ENCODE peak calls at places on chromosomes 16 and 17, in nine cellular contexts. V, F, T, B, W, J, Q, O and C are unnamed samples.

GRCh38 chr16:89102035-89102776 is 8.6 kb downstream of the ACSF3 start:
- DNase-seq in V (no peak), F (no peak), T (no peak), B (no peak), W (no peak), J (no peak), Q (no peak), O (no peak), C (no peak)

GRCh38 chr17:61150686-61151299 is 248.8 kb upstream of the TBX2 start:
- DNase-seq in V (no peak), F (no peak), T (no peak), B (no peak), W (no peak), J (no peak), Q (no peak), O (no peak), C (no peak)

GRCh38 chr17:46764709-46765401 is 53.6 kb downstream of the WNT3 start:
- DNase-seq in V (no peak), F (peak), T (no peak), B (no peak), W (no peak), J (peak), Q (peak), O (peak), C (peak)

GRCh38 chr17:28657756-28658155 is 4.0 kb downstream of the SDF2 start:
- DNase-seq in V (no peak), F (no peak), T (no peak), B (no peak), W (no peak), J (no peak), Q (no peak), O (no peak), C (no peak)

GRCh38 chr16:56737539-56737938 is 7.6 kb downstream of the NUP93 start:
- DNase-seq in V (no peak), F (no peak), T (no peak), B (no peak), W (no peak), J (no peak), Q (no peak), O (no peak), C (no peak)

GRCh38 chr16:46789075-46789474 is 40.9 kb upstream of the MYLK3 start:
- DNase-seq in V (no peak), F (no peak), T (no peak), B (no peak), W (no peak), J (no peak), Q (no peak), O (no peak), C (no peak)

GRCh38 chr16:75074920-75075687 is 41.5 kb downstream of the LDHD start:
- DNase-seq in V (no peak), F (peak), T (peak), B (no peak), W (peak), J (no peak), Q (no peak), O (no peak), C (no peak)

GRCh38 chr17:80043963-80044362 is 7.5 kb downstream of the CCDC40 start:
- DNase-seq in V (no peak), F (no peak), T (no peak), B (no peak), W (no peak), J (no peak), Q (no peak), O (no peak), C (no peak)

GRCh38 chr17:49603720-49604119 is 28.0 kb downstream of the NXPH3 start:
- DNase-seq in V (no peak), F (no peak), T (no peak), B (no peak), W (no peak), J (no peak), Q (no peak), O (no peak), C (no peak)

GRCh38 chr17:55607736-55608341 is 96.6 kb upstream of the SMIM36 start:
- DNase-seq in V (no peak), F (peak), T (no peak), B (no peak), W (no peak), J (no peak), Q (no peak), O (no peak), C (peak)

GRCh38 chr17:82848022-82848592 is 8.3 kb upstream of the ZNF750 start:
- DNase-seq in V (no peak), F (peak), T (no peak), B (no peak), W (peak), J (peak), Q (no peak), O (no peak), C (no peak)